ENCODE peak calls at places on chromosomes 13 and 19, in five cellular contexts. One of them, this sample, is unnamed.
A peak's percentile ranks its signal among the peaks of the same experiment; 100 is the strongest.

GRCh38 chr13:70568571-70568970 is 460.3 kb upstream of the KLHL1 start:
- DNase-seq in NCI-H2107: peak; percentile 12
- DNase-seq in activated naive CD4-positive, alpha-beta T cell treated with anti-CD3 and anti-CD28 coated beads for 36 hours: no peak
- DNase-seq in foreskin fibroblast: peak; percentile 1
- DNase-seq in epithelial cell of esophagus: peak; percentile 59
- DNase-seq in this sample: peak; percentile 25

GRCh38 chr19:7145494-7145893 is 76.0 kb downstream of the ZNF557 start:
- DNase-seq in activated naive CD4-positive, alpha-beta T cell treated with anti-CD3 and anti-CD28 coated beads for 36 hours: no peak
- DNase-seq in NCI-H2107: no peak
- DNase-seq in epithelial cell of esophagus: no peak
- DNase-seq in foreskin fibroblast: no peak
- DNase-seq in this sample: no peak

GRCh38 chr19:38551450-38551813 is 66.3 kb downstream of the MAP4K1 start:
- DNase-seq in foreskin fibroblast: no peak
- DNase-seq in activated naive CD4-positive, alpha-beta T cell treated with anti-CD3 and anti-CD28 coated beads for 36 hours: peak; percentile 81
- DNase-seq in epithelial cell of esophagus: no peak
- DNase-seq in NCI-H2107: no peak
- DNase-seq in this sample: no peak

GRCh38 chr19:49938662-49939061 is 9.4 kb upstream of the NUP62 start:
- DNase-seq in NCI-H2107: no peak
- DNase-seq in foreskin fibroblast: no peak
- DNase-seq in epithelial cell of esophagus: no peak
- DNase-seq in activated naive CD4-positive, alpha-beta T cell treated with anti-CD3 and anti-CD28 coated beads for 36 hours: no peak
- DNase-seq in this sample: no peak

GRCh38 chr13:46759861-46760260 is 37.1 kb downstream of the ESD start:
- DNase-seq in NCI-H2107: no peak
- DNase-seq in foreskin fibroblast: no peak
- DNase-seq in epithelial cell of esophagus: peak; percentile 67
- DNase-seq in activated naive CD4-positive, alpha-beta T cell treated with anti-CD3 and anti-CD28 coated beads for 36 hours: no peak
- DNase-seq in this sample: no peak

GRCh38 chr13:100493418-100493817 is 95.2 kb downstream of the GGACT start:
- DNase-seq in activated naive CD4-positive, alpha-beta T cell treated with anti-CD3 and anti-CD28 coated beads for 36 hours: no peak
- DNase-seq in NCI-H2107: no peak
- DNase-seq in foreskin fibroblast: no peak
- DNase-seq in epithelial cell of esophagus: no peak
- DNase-seq in this sample: no peak

GRCh38 chr13:51797664-51798488 is 6.1 kb downstream of the DHRS12 start:
- DNase-seq in epithelial cell of esophagus: peak; percentile 91
- DNase-seq in NCI-H2107: peak; percentile 39
- DNase-seq in activated naive CD4-positive, alpha-beta T cell treated with anti-CD3 and anti-CD28 coated beads for 36 hours: peak; percentile 83
- DNase-seq in foreskin fibroblast: peak; percentile 34
- DNase-seq in this sample: peak; percentile 81

GRCh38 chr13:37201081-37201480 is 95.6 kb upstream of the CSNK1A1L start:
- DNase-seq in epithelial cell of esophagus: no peak
- DNase-seq in foreskin fibroblast: peak; percentile 41
- DNase-seq in activated naive CD4-positive, alpha-beta T cell treated with anti-CD3 and anti-CD28 coated beads for 36 hours: no peak
- DNase-seq in NCI-H2107: no peak
- DNase-seq in this sample: no peak

GRCh38 chr13:32409561-32410440 is 18.1 kb downstream of the N4BP2L1 start:
- DNase-seq in foreskin fibroblast: peak; percentile 46
- DNase-seq in activated naive CD4-positive, alpha-beta T cell treated with anti-CD3 and anti-CD28 coated beads for 36 hours: no peak
- DNase-seq in epithelial cell of esophagus: peak; percentile 37
- DNase-seq in NCI-H2107: no peak
- DNase-seq in this sample: no peak

GRCh38 chr19:11182994-11183393 is 14.4 kb downstream of the KANK2 start:
- DNase-seq in NCI-H2107: no peak
- DNase-seq in activated naive CD4-positive, alpha-beta T cell treated with anti-CD3 and anti-CD28 coated beads for 36 hours: no peak
- DNase-seq in epithelial cell of esophagus: no peak
- DNase-seq in foreskin fibroblast: no peak
- DNase-seq in this sample: no peak

GRCh38 chr13:25886438-25887214 is 165.2 kb downstream of the SHISA2 start:
- DNase-seq in activated naive CD4-positive, alpha-beta T cell treated with anti-CD3 and anti-CD28 coated beads for 36 hours: peak; percentile 51
- DNase-seq in epithelial cell of esophagus: peak; percentile 94
- DNase-seq in NCI-H2107: no peak
- DNase-seq in foreskin fibroblast: peak; percentile 8
- DNase-seq in this sample: peak; percentile 82

GRCh38 chr13:94674609-94675348 is 37.6 kb downstream of the SOX21 start:
- DNase-seq in foreskin fibroblast: peak; percentile 12
- DNase-seq in NCI-H2107: peak; percentile 22
- DNase-seq in epithelial cell of esophagus: peak; percentile 70
- DNase-seq in activated naive CD4-positive, alpha-beta T cell treated with anti-CD3 and anti-CD28 coated beads for 36 hours: peak; percentile 80
- DNase-seq in this sample: peak; percentile 48

GRCh38 chr13:112983428-112984196 is 14.6 kb downstream of the MCF2L start:
- DNase-seq in foreskin fibroblast: no peak
- DNase-seq in epithelial cell of esophagus: no peak
- DNase-seq in NCI-H2107: no peak
- DNase-seq in activated naive CD4-positive, alpha-beta T cell treated with anti-CD3 and anti-CD28 coated beads for 36 hours: no peak
- DNase-seq in this sample: no peak